ENCODE peak calls at places on chromosomes 16 and 17, in five cellular contexts. F is adrenal gland, V is heart left ventricle, A is ovary, N is right lobe of liver. P is an unnamed sample.
A peak's percentile ranks its signal among the peaks of the same experiment; 100 is the strongest.

GRCh38 chr17:688100-688989 is 26.3 kb downstream of the VPS53 start:
- DNase-seq in F (no peak), V (no peak), A (no peak), N (no peak), P (peak; percentile 64)

GRCh38 chr17:1077536-1078061 is 80.7 kb downstream of the TIMM22 start:
- DNase-seq in F (no peak), V (peak; percentile 23), A (no peak), N (no peak), P (no peak)

GRCh38 chr17:2682304-2682938 is 29.1 kb downstream of the CLUH start:
- DNase-seq in F (no peak), V (no peak), A (no peak), N (no peak), P (no peak)

GRCh38 chr16:54370653-54371052 is 84.1 kb upstream of the IRX3 start:
- DNase-seq in F (no peak), V (peak; percentile 71), A (no peak), N (peak; percentile 61), P (no peak)

GRCh38 chr16:6643083-6643686 is 689.5 kb upstream of the RBFOX1 start:
- DNase-seq in F (peak; percentile 80), V (no peak), A (peak; percentile 26), N (no peak), P (peak; percentile 22)

GRCh38 chr16:10497132-10498088 is 83.0 kb downstream of the EMP2 start:
- DNase-seq in F (no peak), V (no peak), A (no peak), N (no peak), P (peak; percentile 77)

GRCh38 chr17:4586043-4586442 is 1.7 kb downstream of the SMTNL2 start:
- DNase-seq in F (no peak), V (no peak), A (no peak), N (no peak), P (no peak)

GRCh38 chr16:87626401-87626800 is 24.1 kb downstream of the JPH3 start:
- DNase-seq in F (no peak), V (no peak), A (no peak), N (no peak), P (no peak)

GRCh38 chr16:2811703-2812471 is 5.2 kb upstream of the PRSS21 start:
- DNase-seq in F (no peak), V (no peak), A (peak; percentile 8), N (peak; percentile 23), P (no peak)

GRCh38 chr17:7060165-7060890 is 16.4 kb upstream of the SLC16A11 start:
- DNase-seq in F (no peak), V (no peak), A (no peak), N (peak; percentile 19), P (no peak)

GRCh38 chr16:73047536-73048291 is at the start of gene ZFHX3:
- DNase-seq in F (peak; percentile 76), V (peak; percentile 82), A (peak; percentile 66), N (peak; percentile 87), P (peak; percentile 33)

GRCh38 chr17:58172369-58173071 is 5.7 kb downstream of the OR4D2 start:
- DNase-seq in F (no peak), V (no peak), A (no peak), N (no peak), P (peak; percentile 39)

GRCh38 chr16:83936581-83937165 is 16.4 kb upstream of the OSGIN1 start:
- DNase-seq in F (no peak), V (no peak), A (no peak), N (no peak), P (no peak)

GRCh38 chr17:74453665-74454196 is 12.7 kb upstream of the CD300A start:
- DNase-seq in F (peak; percentile 37), V (peak; percentile 95), A (peak; percentile 94), N (peak; percentile 97), P (peak; percentile 74)

GRCh38 chr16:85296859-85297698 is 184.8 kb upstream of the CIBAR2 start:
- DNase-seq in F (peak; percentile 75), V (no peak), A (no peak), N (no peak), P (peak; percentile 70)

GRCh38 chr17:2778489-2778888 is 17.7 kb upstream of the RAP1GAP2 start:
- DNase-seq in F (no peak), V (no peak), A (no peak), N (no peak), P (no peak)

GRCh38 chr17:68381076-68381900 is 76.0 kb downstream of the WIPI1 start:
- DNase-seq in F (peak; percentile 54), V (no peak), A (no peak), N (no peak), P (no peak)

GRCh38 chr16:56632160-56632847 is at the start of gene MT1M:
- DNase-seq in F (peak; percentile 48), V (peak; percentile 79), A (peak; percentile 58), N (peak; percentile 94), P (no peak)

GRCh38 chr17:44183024-44183423 is 3.7 kb upstream of the TMUB2 start:
- DNase-seq in F (no peak), V (peak; percentile 10), A (no peak), N (no peak), P (no peak)

GRCh38 chr16:24737391-24737871 is 8.0 kb downstream of the TNRC6A start:
- DNase-seq in F (no peak), V (no peak), A (no peak), N (no peak), P (peak; percentile 30)

GRCh38 chr17:78444392-78444791 is 65.9 kb downstream of the PGS1 start:
- DNase-seq in F (no peak), V (no peak), A (no peak), N (no peak), P (no peak)

GRCh38 chr17:78438694-78439325 is 60.4 kb downstream of the PGS1 start:
- DNase-seq in F (no peak), V (no peak), A (no peak), N (no peak), P (no peak)

GRCh38 chr17:78441271-78441986 is 63.0 kb downstream of the PGS1 start:
- DNase-seq in F (no peak), V (no peak), A (no peak), N (no peak), P (no peak)

GRCh38 chr17:78446833-78447232 is 68.4 kb downstream of the PGS1 start:
- DNase-seq in F (no peak), V (no peak), A (no peak), N (no peak), P (no peak)

DNA sequence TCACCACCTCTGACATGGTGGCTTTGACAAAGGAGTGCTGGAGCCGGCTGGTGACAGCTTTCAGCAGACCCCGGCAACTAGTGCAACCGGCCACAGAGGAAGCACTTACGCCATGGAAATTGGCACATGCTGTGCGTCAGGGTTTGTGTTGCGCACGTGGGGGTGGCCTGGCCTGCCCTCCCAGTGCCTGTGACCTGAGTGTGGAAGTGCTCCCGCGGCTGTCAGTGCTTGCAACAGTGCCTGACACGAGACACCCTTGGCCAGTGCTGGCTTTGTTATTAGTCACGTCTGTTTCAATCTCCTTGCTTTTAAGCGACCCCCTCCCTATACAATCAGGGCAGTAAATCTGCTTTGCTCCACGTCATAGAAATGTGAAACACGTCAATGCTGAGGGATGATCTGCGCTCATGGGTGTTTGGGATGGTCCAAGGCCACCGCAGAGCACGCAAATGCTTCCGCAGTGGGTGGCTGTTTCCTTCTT is 64.2 kb downstream of the PGS1 start:
- DNase-seq in F (peak; percentile 80), V (peak; percentile 77), A (peak; percentile 41), N (peak; percentile 79), P (no peak)
- TF ChIP-seq POLR2A in F (no peak), V (no peak), A (no peak), N (peak; percentile 12), P (no peak)

GRCh38 chr17:10050597-10051101 is 145.6 kb upstream of the RCVRN start:
- DNase-seq in F (no peak), V (peak; percentile 67), A (no peak), N (no peak), P (no peak)
- TF ChIP-seq POLR2A in F (no peak), V (no peak), A (no peak), N (no peak), P (no peak)

GRCh38 chr17:37609170-37610040 is at the start of gene SYNRG:
- DNase-seq in F (peak; percentile 98), V (peak; percentile 96), A (peak; percentile 97), N (peak; percentile 97), P (peak; percentile 98)
- TF ChIP-seq POLR2A in F (peak; percentile 84), V (no peak), A (peak; percentile 48), N (peak; percentile 86), P (peak; percentile 83)

GRCh38 chr17:27295945-27296344 is 2.0 kb downstream of the WSB1 start:
- DNase-seq in F (no peak), V (no peak), A (no peak), N (no peak), P (no peak)

GRCh38 chr17:27293359-27293897 is 486 bp upstream of the WSB1 start:
- DNase-seq in F (peak; percentile 52), V (no peak), A (peak; percentile 41), N (no peak), P (no peak)

GRCh38 chr17:27294689-27295630 is 1.0 kb downstream of the WSB1 start:
- DNase-seq in F (peak; percentile 74), V (peak; percentile 60), A (peak; percentile 77), N (no peak), P (peak; percentile 93)

GRCh38 chr17:27296427-27296979 is 2.6 kb downstream of the WSB1 start:
- DNase-seq in F (no peak), V (no peak), A (no peak), N (no peak), P (peak; percentile 12)

DNA sequence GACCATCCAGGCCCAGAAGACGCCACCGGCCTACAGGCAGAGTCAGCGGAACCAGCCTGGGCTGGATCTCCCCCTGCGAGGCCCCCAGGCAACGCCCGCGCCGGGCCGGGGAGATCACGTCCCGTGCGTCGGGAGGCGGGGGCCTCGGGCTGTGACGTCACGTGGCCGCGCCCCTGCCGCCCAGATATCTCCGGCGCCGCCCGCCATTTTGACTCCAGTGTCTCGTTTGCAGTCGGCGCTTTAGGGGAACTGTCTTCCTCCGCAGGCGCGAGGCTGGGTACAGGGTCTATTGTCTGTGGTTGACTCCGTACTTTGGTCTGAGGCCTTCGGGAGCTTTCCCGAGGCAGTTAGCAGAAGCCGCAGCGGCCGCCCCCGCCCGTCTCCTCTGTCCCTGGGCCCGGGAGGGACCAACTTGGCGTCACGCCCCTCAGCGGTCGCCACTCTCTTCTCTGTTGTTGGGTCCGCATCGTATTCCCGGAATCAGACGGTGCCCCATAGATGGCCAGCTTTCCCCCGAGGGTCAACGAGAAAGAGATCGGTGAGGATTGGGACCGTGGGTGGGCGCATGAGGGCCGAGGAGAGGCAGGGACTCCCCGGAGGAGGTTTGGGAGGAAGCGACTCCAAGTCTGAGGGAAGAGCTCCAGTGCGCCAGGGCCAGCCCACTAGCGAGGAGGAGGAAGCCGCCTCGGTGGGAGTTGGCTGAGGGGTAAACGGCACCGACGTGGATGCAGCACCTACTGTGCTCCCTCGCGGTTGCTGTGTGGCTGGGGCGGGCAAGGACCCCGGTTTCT is at the start of gene WSB1:
- DNase-seq in F (peak; percentile 93), V (peak; percentile 95), A (peak; percentile 95), N (peak; percentile 94), P (peak; percentile 98)
- TF ChIP-seq POLR2A in F (peak; percentile 99), V (peak; percentile 80), A (peak; percentile 99), N (peak; percentile 97), P (peak; percentile 95)